ENCODE peak calls at places on chromosomes 2 and 18, in seven cellular contexts. One of them, this sample, is unnamed.

GRCh38 chr18:23077493-23078256 is 57.6 kb upstream of the CABLES1 start:
- DNase-seq in T-helper 2 cell: no peak
- DNase-seq in DMS153: peak; percentile 15
- DNase-seq in H1: no peak
- DNase-seq in stimulated activated CD4-positive, alpha-beta T cell treated with anti-CD3 and anti-CD28 coated beads, Interleukin-2, amount 100 ng/mL, for 48 hours: no peak
- DNase-seq in testis: no peak
- DNase-seq in hippocampal formation: no peak
- DNase-seq in this sample: no peak

GRCh38 chr2:205333351-205333750 is 348.9 kb upstream of the NRP2 start:
- DNase-seq in DMS153: no peak
- DNase-seq in stimulated activated CD4-positive, alpha-beta T cell treated with anti-CD3 and anti-CD28 coated beads, Interleukin-2, amount 100 ng/mL, for 48 hours: no peak
- DNase-seq in T-helper 2 cell: no peak
- DNase-seq in testis: no peak
- DNase-seq in hippocampal formation: no peak
- DNase-seq in H1: no peak
- DNase-seq in this sample: no peak

GRCh38 chr18:3675446-3675845 is 225.5 kb downstream of the TGIF1 start:
- DNase-seq in T-helper 2 cell: no peak
- DNase-seq in stimulated activated CD4-positive, alpha-beta T cell treated with anti-CD3 and anti-CD28 coated beads, Interleukin-2, amount 100 ng/mL, for 48 hours: no peak
- DNase-seq in testis: no peak
- DNase-seq in hippocampal formation: no peak
- DNase-seq in H1: no peak
- DNase-seq in DMS153: no peak
- DNase-seq in this sample: no peak

GRCh38 chr18:31720867-31721266 is 36.5 kb upstream of the B4GALT6 start:
- DNase-seq in testis: no peak
- DNase-seq in T-helper 2 cell: no peak
- DNase-seq in H1: no peak
- DNase-seq in DMS153: no peak
- DNase-seq in stimulated activated CD4-positive, alpha-beta T cell treated with anti-CD3 and anti-CD28 coated beads, Interleukin-2, amount 100 ng/mL, for 48 hours: no peak
- DNase-seq in hippocampal formation: no peak
- DNase-seq in this sample: no peak

GRCh38 chr2:33411765-33412164 is 64.7 kb upstream of the RASGRP3 start:
- DNase-seq in stimulated activated CD4-positive, alpha-beta T cell treated with anti-CD3 and anti-CD28 coated beads, Interleukin-2, amount 100 ng/mL, for 48 hours: no peak
- DNase-seq in H1: no peak
- DNase-seq in testis: no peak
- DNase-seq in hippocampal formation: no peak
- DNase-seq in T-helper 2 cell: no peak
- DNase-seq in DMS153: peak; percentile 33
- DNase-seq in this sample: no peak

GRCh38 chr2:9158786-9159779 is 47.5 kb upstream of the ASAP2 start:
- DNase-seq in hippocampal formation: no peak
- DNase-seq in stimulated activated CD4-positive, alpha-beta T cell treated with anti-CD3 and anti-CD28 coated beads, Interleukin-2, amount 100 ng/mL, for 48 hours: no peak
- DNase-seq in H1: no peak
- DNase-seq in T-helper 2 cell: no peak
- DNase-seq in testis: no peak
- DNase-seq in DMS153: no peak
- DNase-seq in this sample: no peak

GRCh38 chr2:134127496-134127895 is 126.4 kb upstream of the MGAT5 start:
- DNase-seq in DMS153: no peak
- DNase-seq in testis: no peak
- DNase-seq in stimulated activated CD4-positive, alpha-beta T cell treated with anti-CD3 and anti-CD28 coated beads, Interleukin-2, amount 100 ng/mL, for 48 hours: peak; percentile 51
- DNase-seq in T-helper 2 cell: peak; percentile 50
- DNase-seq in hippocampal formation: no peak
- DNase-seq in H1: no peak
- DNase-seq in this sample: no peak

GRCh38 chr2:230691005-230691647 is 21.5 kb upstream of the CAB39 start:
- DNase-seq in T-helper 2 cell: no peak
- DNase-seq in testis: no peak
- DNase-seq in hippocampal formation: no peak
- DNase-seq in stimulated activated CD4-positive, alpha-beta T cell treated with anti-CD3 and anti-CD28 coated beads, Interleukin-2, amount 100 ng/mL, for 48 hours: no peak
- DNase-seq in H1: peak; percentile 27
- DNase-seq in DMS153: no peak
- DNase-seq in this sample: no peak

GRCh38 chr2:8433390-8433789 is 248.5 kb upstream of the ID2 start:
- DNase-seq in H1: no peak
- DNase-seq in DMS153: no peak
- DNase-seq in T-helper 2 cell: no peak
- DNase-seq in hippocampal formation: no peak
- DNase-seq in testis: no peak
- DNase-seq in stimulated activated CD4-positive, alpha-beta T cell treated with anti-CD3 and anti-CD28 coated beads, Interleukin-2, amount 100 ng/mL, for 48 hours: no peak
- DNase-seq in this sample: no peak

GRCh38 chr18:35463050-35463449 is 34.7 kb downstream of the INO80C start:
- DNase-seq in testis: no peak
- DNase-seq in DMS153: no peak
- DNase-seq in hippocampal formation: no peak
- DNase-seq in stimulated activated CD4-positive, alpha-beta T cell treated with anti-CD3 and anti-CD28 coated beads, Interleukin-2, amount 100 ng/mL, for 48 hours: no peak
- DNase-seq in T-helper 2 cell: no peak
- DNase-seq in H1: no peak
- DNase-seq in this sample: no peak

GRCh38 chr18:48893061-48893558 is 57.7 kb downstream of the SMAD7 start:
- DNase-seq in DMS153: no peak
- DNase-seq in stimulated activated CD4-positive, alpha-beta T cell treated with anti-CD3 and anti-CD28 coated beads, Interleukin-2, amount 100 ng/mL, for 48 hours: no peak
- DNase-seq in testis: no peak
- DNase-seq in hippocampal formation: no peak
- DNase-seq in T-helper 2 cell: no peak
- DNase-seq in H1: no peak
- DNase-seq in this sample: no peak

GRCh38 chr2:235270951-235271350 is 222.9 kb upstream of the AGAP1 start:
- DNase-seq in H1: no peak
- DNase-seq in hippocampal formation: no peak
- DNase-seq in stimulated activated CD4-positive, alpha-beta T cell treated with anti-CD3 and anti-CD28 coated beads, Interleukin-2, amount 100 ng/mL, for 48 hours: peak; percentile 38
- DNase-seq in testis: no peak
- DNase-seq in T-helper 2 cell: no peak
- DNase-seq in DMS153: no peak
- DNase-seq in this sample: no peak

GRCh38 chr2:181948227-181948626 is 37.4 kb upstream of the PPP1R1C start:
- DNase-seq in T-helper 2 cell: no peak
- DNase-seq in DMS153: no peak
- DNase-seq in hippocampal formation: no peak
- DNase-seq in stimulated activated CD4-positive, alpha-beta T cell treated with anti-CD3 and anti-CD28 coated beads, Interleukin-2, amount 100 ng/mL, for 48 hours: no peak
- DNase-seq in testis: no peak
- DNase-seq in H1: no peak
- DNase-seq in this sample: no peak

GRCh38 chr2:176131617-176132396 is 2.3 kb downstream of the HOXD8 start:
- DNase-seq in T-helper 2 cell: no peak
- DNase-seq in H1: no peak
- DNase-seq in DMS153: no peak
- DNase-seq in stimulated activated CD4-positive, alpha-beta T cell treated with anti-CD3 and anti-CD28 coated beads, Interleukin-2, amount 100 ng/mL, for 48 hours: no peak
- DNase-seq in hippocampal formation: no peak
- DNase-seq in testis: no peak
- DNase-seq in this sample: no peak

GRCh38 chr2:65465857-65466256 is 33.5 kb upstream of the SPRED2 start:
- DNase-seq in T-helper 2 cell: no peak
- DNase-seq in DMS153: no peak
- DNase-seq in hippocampal formation: no peak
- DNase-seq in H1: no peak
- DNase-seq in testis: no peak
- DNase-seq in stimulated activated CD4-positive, alpha-beta T cell treated with anti-CD3 and anti-CD28 coated beads, Interleukin-2, amount 100 ng/mL, for 48 hours: no peak
- DNase-seq in this sample: no peak

GRCh38 chr18:22207022-22207758 is 37.8 kb downstream of the GATA6 start:
- DNase-seq in DMS153: no peak
- DNase-seq in stimulated activated CD4-positive, alpha-beta T cell treated with anti-CD3 and anti-CD28 coated beads, Interleukin-2, amount 100 ng/mL, for 48 hours: no peak
- DNase-seq in T-helper 2 cell: no peak
- DNase-seq in hippocampal formation: no peak
- DNase-seq in H1: no peak
- DNase-seq in testis: no peak
- DNase-seq in this sample: no peak

GRCh38 chr2:237564526-237565131 is 1.7 kb upstream of the PRLH start:
- DNase-seq in testis: no peak
- DNase-seq in T-helper 2 cell: no peak
- DNase-seq in H1: no peak
- DNase-seq in stimulated activated CD4-positive, alpha-beta T cell treated with anti-CD3 and anti-CD28 coated beads, Interleukin-2, amount 100 ng/mL, for 48 hours: no peak
- DNase-seq in DMS153: no peak
- DNase-seq in hippocampal formation: no peak
- DNase-seq in this sample: no peak

GRCh38 chr2:14514001-14514400 is 118.5 kb upstream of the LRATD1 start:
- DNase-seq in hippocampal formation: no peak
- DNase-seq in H1: no peak
- DNase-seq in testis: no peak
- DNase-seq in DMS153: no peak
- DNase-seq in T-helper 2 cell: no peak
- DNase-seq in stimulated activated CD4-positive, alpha-beta T cell treated with anti-CD3 and anti-CD28 coated beads, Interleukin-2, amount 100 ng/mL, for 48 hours: no peak
- DNase-seq in this sample: no peak

GRCh38 chr2:168490015-168490874 is 34.2 kb downstream of the CERS6 start:
- DNase-seq in DMS153: no peak
- DNase-seq in testis: no peak
- DNase-seq in hippocampal formation: no peak
- DNase-seq in H1: no peak
- DNase-seq in T-helper 2 cell: peak; percentile 18
- DNase-seq in stimulated activated CD4-positive, alpha-beta T cell treated with anti-CD3 and anti-CD28 coated beads, Interleukin-2, amount 100 ng/mL, for 48 hours: peak; percentile 29
- DNase-seq in this sample: no peak

GRCh38 chr2:2938481-2938880 is 439.1 kb downstream of the EIPR1 start:
- DNase-seq in testis: no peak
- DNase-seq in hippocampal formation: peak; percentile 22
- DNase-seq in T-helper 2 cell: no peak
- DNase-seq in stimulated activated CD4-positive, alpha-beta T cell treated with anti-CD3 and anti-CD28 coated beads, Interleukin-2, amount 100 ng/mL, for 48 hours: no peak
- DNase-seq in DMS153: no peak
- DNase-seq in H1: no peak
- DNase-seq in this sample: no peak

GRCh38 chr2:150410809-150411208 is 76.7 kb downstream of the RND3 start:
- DNase-seq in T-helper 2 cell: no peak
- DNase-seq in H1: peak; percentile 54
- DNase-seq in testis: no peak
- DNase-seq in hippocampal formation: no peak
- DNase-seq in stimulated activated CD4-positive, alpha-beta T cell treated with anti-CD3 and anti-CD28 coated beads, Interleukin-2, amount 100 ng/mL, for 48 hours: no peak
- DNase-seq in DMS153: no peak
- DNase-seq in this sample: no peak

GRCh38 chr2:239252433-239253200 is 148.2 kb downstream of the HDAC4 start:
- DNase-seq in hippocampal formation: peak; percentile 43
- DNase-seq in H1: no peak
- DNase-seq in stimulated activated CD4-positive, alpha-beta T cell treated with anti-CD3 and anti-CD28 coated beads, Interleukin-2, amount 100 ng/mL, for 48 hours: no peak
- DNase-seq in DMS153: no peak
- DNase-seq in testis: no peak
- DNase-seq in T-helper 2 cell: no peak
- DNase-seq in this sample: no peak

GRCh38 chr18:25658476-25658875 is 306.5 kb upstream of the ZNF521 start:
- DNase-seq in DMS153: no peak
- DNase-seq in testis: no peak
- DNase-seq in hippocampal formation: no peak
- DNase-seq in T-helper 2 cell: no peak
- DNase-seq in stimulated activated CD4-positive, alpha-beta T cell treated with anti-CD3 and anti-CD28 coated beads, Interleukin-2, amount 100 ng/mL, for 48 hours: no peak
- DNase-seq in H1: no peak
- DNase-seq in this sample: no peak

GRCh38 chr2:99150691-99151090 is 4.1 kb downstream of the TSGA10 start:
- DNase-seq in DMS153: no peak
- DNase-seq in stimulated activated CD4-positive, alpha-beta T cell treated with anti-CD3 and anti-CD28 coated beads, Interleukin-2, amount 100 ng/mL, for 48 hours: no peak
- DNase-seq in testis: no peak
- DNase-seq in hippocampal formation: no peak
- DNase-seq in H1: no peak
- DNase-seq in T-helper 2 cell: no peak
- DNase-seq in this sample: no peak

GRCh38 chr18:62030091-62030985 is 137.5 kb upstream of the RNF152 start:
- DNase-seq in DMS153: no peak
- DNase-seq in stimulated activated CD4-positive, alpha-beta T cell treated with anti-CD3 and anti-CD28 coated beads, Interleukin-2, amount 100 ng/mL, for 48 hours: no peak
- DNase-seq in testis: no peak
- DNase-seq in hippocampal formation: no peak
- DNase-seq in T-helper 2 cell: no peak
- DNase-seq in H1: no peak
- DNase-seq in this sample: no peak

GRCh38 chr18:78833833-78834232 is 145.8 kb upstream of the SALL3 start:
- DNase-seq in T-helper 2 cell: no peak
- DNase-seq in testis: no peak
- DNase-seq in stimulated activated CD4-positive, alpha-beta T cell treated with anti-CD3 and anti-CD28 coated beads, Interleukin-2, amount 100 ng/mL, for 48 hours: no peak
- DNase-seq in H1: no peak
- DNase-seq in DMS153: no peak
- DNase-seq in hippocampal formation: no peak
- DNase-seq in this sample: no peak

GRCh38 chr2:76316691-76317090 is 606.0 kb upstream of the GCFC2 start:
- DNase-seq in hippocampal formation: no peak
- DNase-seq in H1: no peak
- DNase-seq in DMS153: no peak
- DNase-seq in stimulated activated CD4-positive, alpha-beta T cell treated with anti-CD3 and anti-CD28 coated beads, Interleukin-2, amount 100 ng/mL, for 48 hours: no peak
- DNase-seq in T-helper 2 cell: no peak
- DNase-seq in testis: no peak
- DNase-seq in this sample: no peak

GRCh38 chr2:109031481-109032228 is 42.6 kb upstream of the EDAR start:
- DNase-seq in T-helper 2 cell: peak; percentile 13
- DNase-seq in hippocampal formation: no peak
- DNase-seq in DMS153: no peak
- DNase-seq in H1: peak; percentile 27
- DNase-seq in testis: peak; percentile 43
- DNase-seq in stimulated activated CD4-positive, alpha-beta T cell treated with anti-CD3 and anti-CD28 coated beads, Interleukin-2, amount 100 ng/mL, for 48 hours: peak; percentile 40
- DNase-seq in this sample: peak; percentile 18

GRCh38 chr2:56713161-56713676 is 529.4 kb downstream of the CCDC85A start:
- DNase-seq in T-helper 2 cell: no peak
- DNase-seq in testis: no peak
- DNase-seq in hippocampal formation: no peak
- DNase-seq in DMS153: no peak
- DNase-seq in stimulated activated CD4-positive, alpha-beta T cell treated with anti-CD3 and anti-CD28 coated beads, Interleukin-2, amount 100 ng/mL, for 48 hours: no peak
- DNase-seq in H1: no peak
- DNase-seq in this sample: no peak

This sample was measured in GM12892.